ENCODE peak calls at places on chromosomes 5 and 9, in seven cellular contexts. C is KG1; P is HTR-8/SVneo; E is AML-193; M is endothelial cell; I is activated CD4-positive, alpha-beta T cell treated with anti-CD3 and anti-CD28 coated beads, Interleukin-2, amount 10 ng/mL, durations not matched to agents 7 days and 5 days; Q is pancreas. H is an unnamed sample.

GRCh38 chr9:84928419-84928818 is 258.9 kb downstream of the NTRK2 start:
- DNase-seq in P (no peak), M (no peak), C (no peak), E (no peak), Q (no peak), I (no peak), H (no peak)

GRCh38 chr5:93620487-93621339 is 37.7 kb downstream of the NR2F1 start:
- DNase-seq in I (peak; percentile 47), E (peak; percentile 71), Q (peak; percentile 67), P (peak; percentile 66), C (no peak), M (peak; percentile 71), H (no peak)

GRCh38 chr5:84549054-84549453 is 164.4 kb upstream of the EDIL3 start:
- DNase-seq in C (no peak), I (no peak), Q (no peak), P (no peak), E (no peak), M (no peak), H (no peak)

GRCh38 chr9:5269249-5269715 is 35.2 kb downstream of the RLN2 start:
- DNase-seq in Q (no peak), I (no peak), C (no peak), E (no peak), P (peak; percentile 66), M (no peak), H (no peak)

GRCh38 chr5:178330791-178331404 is 98.3 kb upstream of the PHYKPL start:
- DNase-seq in I (peak; percentile 41), Q (no peak), C (no peak), E (no peak), P (no peak), M (no peak), H (no peak)

GRCh38 chr5:30368064-30368463 is 825.4 kb upstream of the CDH6 start:
- DNase-seq in P (peak; percentile 12), C (no peak), E (no peak), I (no peak), M (no peak), Q (no peak), H (no peak)

GRCh38 chr5:128773378-128773777 is 191.9 kb upstream of the SLC27A6 start:
- DNase-seq in M (no peak), I (no peak), Q (no peak), E (no peak), C (no peak), P (no peak), H (no peak)

GRCh38 chr9:70470050-70471015 is 55.9 kb upstream of the KLF9 start:
- DNase-seq in Q (peak; percentile 90), P (no peak), M (no peak), C (no peak), I (no peak), E (no peak), H (no peak)

GRCh38 chr5:65863747-65864146 is 62.6 kb upstream of the ERBIN start:
- DNase-seq in P (no peak), I (no peak), E (no peak), M (no peak), Q (no peak), C (no peak), H (no peak)

GRCh38 chr9:8660383-8660782 is 860.8 kb upstream of the DMAC1 start:
- DNase-seq in C (peak; percentile 61), P (no peak), I (no peak), Q (peak; percentile 55), M (no peak), E (peak; percentile 61), H (no peak)

GRCh38 chr5:157484768-157485167 is 24.8 kb downstream of the NIPAL4 start:
- DNase-seq in P (no peak), C (no peak), I (no peak), E (peak; percentile 45), Q (no peak), M (no peak), H (no peak)

GRCh38 chr5:60674670-60675069 is 25.3 kb downstream of the DEPDC1B start:
- DNase-seq in P (no peak), E (no peak), C (no peak), I (no peak), M (no peak), Q (no peak), H (no peak)

GRCh38 chr5:37975531-37975930 is 135.7 kb upstream of the GDNF start:
- DNase-seq in C (no peak), I (no peak), E (no peak), P (no peak), M (no peak), Q (no peak), H (no peak)

GRCh38 chr9:70390922-70391321 is 23.5 kb downstream of the KLF9 start:
- DNase-seq in E (no peak), C (no peak), M (no peak), P (no peak), I (no peak), Q (no peak), H (peak; percentile 27)

GRCh38 chr9:87498046-87498815 is 564 bp downstream of the DAPK1 start:
- DNase-seq in I (no peak), E (no peak), M (peak; percentile 74), P (no peak), Q (peak; percentile 73), C (peak; percentile 49), H (no peak)

GRCh38 chr5:76561959-76562358 is 61.2 kb downstream of the F2RL2 start:
- DNase-seq in C (no peak), P (no peak), Q (no peak), I (no peak), E (no peak), M (no peak), H (no peak)

GRCh38 chr5:154701181-154701580 is 54.0 kb upstream of the LARP1 start:
- DNase-seq in P (no peak), I (no peak), M (no peak), C (no peak), Q (peak; percentile 60), E (no peak), H (no peak)

GRCh38 chr9:89277454-89277853 is 33.5 kb upstream of the CKS2 start:
- DNase-seq in P (no peak), C (no peak), Q (no peak), E (no peak), M (no peak), I (peak; percentile 63), H (peak; percentile 39)

GRCh38 chr5:56492812-56493211 is 259.7 kb upstream of the ANKRD55 start:
- DNase-seq in E (no peak), M (no peak), C (no peak), P (no peak), I (no peak), Q (no peak), H (no peak)

GRCh38 chr9:99056876-99057664 is 47.8 kb upstream of the TGFBR1 start:
- DNase-seq in E (peak; percentile 21), C (no peak), P (no peak), M (no peak), Q (no peak), I (peak; percentile 19), H (no peak)

GRCh38 chr5:173573126-173573960 is 43.1 kb downstream of the BOD1 start:
- DNase-seq in M (peak; percentile 91), P (peak; percentile 82), E (peak; percentile 34), I (peak; percentile 61), Q (peak; percentile 53), C (peak; percentile 35), H (peak; percentile 48)

GRCh38 chr5:135005076-135005475 is 29.0 kb downstream of the PITX1 start:
- DNase-seq in M (no peak), I (no peak), C (no peak), E (no peak), P (no peak), Q (no peak), H (no peak)

GRCh38 chr5:99037668-99038067 is 108.9 kb upstream of the CHD1 start:
- DNase-seq in Q (no peak), M (no peak), C (no peak), I (peak; percentile 85), P (no peak), E (no peak), H (peak; percentile 93)

GRCh38 chr5:54243483-54244080 is 66.8 kb downstream of the ARL15 start:
- DNase-seq in M (peak; percentile 47), I (peak; percentile 44), C (peak; percentile 7), Q (no peak), P (peak; percentile 41), E (peak; percentile 52), H (peak; percentile 26)

GRCh38 chr5:87276655-87277054 is 9.0 kb downstream of the RASA1 start:
- DNase-seq in I (no peak), P (no peak), E (no peak), C (no peak), Q (no peak), M (no peak), H (no peak)

GRCh38 chr9:130865921-130866320 is 30.7 kb downstream of the QRFP start:
- DNase-seq in M (no peak), I (no peak), E (no peak), Q (no peak), C (no peak), P (no peak), H (no peak)